ENCODE peak calls at places on chromosomes 6 and 20, in eight cellular contexts. R is keratinocyte; W is CD8-positive, alpha-beta memory T cell; U is transverse colon; L is IMR-90; D is body of pancreas; H is GM23338; T is spleen. V is an unnamed sample.

GRCh38 chr6:155200012-155200411 is 63.8 kb upstream of the CLDN20 start:
- DNase-seq in R (no peak), W (no peak), U (no peak), L (peak), D (no peak), H (no peak), T (no peak), V (no peak)

GRCh38 chr6:160439751-160440150 is 91.6 kb downstream of the SLC22A3 start:
- DNase-seq in R (no peak), W (no peak), U (no peak), L (no peak), D (no peak), H (peak), T (no peak), V (no peak)

GRCh38 chr6:130958468-130958867 is 104.6 kb downstream of the EPB41L2 start:
- DNase-seq in R (no peak), W (no peak), U (no peak), L (peak), D (no peak), H (no peak), T (no peak), V (no peak)

GRCh38 chr20:35523298-35523888 is 6.1 kb downstream of the C20orf173 start:
- DNase-seq in R (no peak), W (no peak), U (no peak), L (no peak), D (no peak), H (peak), T (no peak), V (peak)

GRCh38 chr6:24719125-24719931 is at the start of gene C6orf62:
- DNase-seq in R (no peak), W (peak), U (peak), L (peak), D (peak), H (peak), T (peak), V (peak)

GRCh38 chr6:35442693-35443092 is 9.4 kb upstream of the FANCE start:
- DNase-seq in R (no peak), W (no peak), U (no peak), L (no peak), D (no peak), H (no peak), T (no peak), V (no peak)

GRCh38 chr6:33822575-33823395 is 19.0 kb upstream of the MLN start:
- DNase-seq in R (no peak), W (no peak), U (no peak), L (no peak), D (no peak), H (peak), T (no peak), V (peak)

GRCh38 chr6:95515975-95516374 is 61.4 kb upstream of the MANEA start:
- DNase-seq in R (no peak), W (no peak), U (no peak), L (no peak), D (no peak), H (peak), T (no peak), V (no peak)

GRCh38 chr6:23302499-23302898 is 733.1 kb downstream of the HDGFL1 start:
- DNase-seq in R (no peak), W (no peak), U (no peak), L (no peak), D (no peak), H (no peak), T (no peak), V (no peak)

GRCh38 chr6:23307516-23307915 is 738.1 kb downstream of the HDGFL1 start:
- DNase-seq in R (no peak), W (no peak), U (no peak), L (no peak), D (no peak), H (no peak), T (no peak), V (no peak)

GRCh38 chr6:23305325-23305943 is 736.1 kb downstream of the HDGFL1 start:
- DNase-seq in R (no peak), W (no peak), U (no peak), L (no peak), D (no peak), H (no peak), T (no peak), V (no peak)

GRCh38 chr6:23308166-23308565 is 738.8 kb downstream of the HDGFL1 start:
- DNase-seq in R (no peak), W (no peak), U (no peak), L (no peak), D (no peak), H (no peak), T (no peak), V (no peak)

GRCh38 chr6:23306251-23306950 is 737.0 kb downstream of the HDGFL1 start:
- DNase-seq in R (no peak), W (no peak), U (no peak), L (no peak), D (no peak), H (no peak), T (no peak), V (no peak)
- H3K27ac ChIP-seq in R (no peak), W (no peak), U (no peak), L (no peak), D (no peak), H (no peak), T (no peak), V (no peak)

GRCh38 chr6:127365874-127366273 is 22.5 kb upstream of the ECHDC1 start:
- DNase-seq in R (no peak), W (no peak), U (no peak), L (no peak), D (no peak), H (no peak), T (no peak), V (no peak)

GRCh38 chr6:127367023-127367375 is 23.6 kb upstream of the ECHDC1 start:
- DNase-seq in R (no peak), W (no peak), U (no peak), L (peak), D (no peak), H (no peak), T (no peak), V (no peak)

DNA sequence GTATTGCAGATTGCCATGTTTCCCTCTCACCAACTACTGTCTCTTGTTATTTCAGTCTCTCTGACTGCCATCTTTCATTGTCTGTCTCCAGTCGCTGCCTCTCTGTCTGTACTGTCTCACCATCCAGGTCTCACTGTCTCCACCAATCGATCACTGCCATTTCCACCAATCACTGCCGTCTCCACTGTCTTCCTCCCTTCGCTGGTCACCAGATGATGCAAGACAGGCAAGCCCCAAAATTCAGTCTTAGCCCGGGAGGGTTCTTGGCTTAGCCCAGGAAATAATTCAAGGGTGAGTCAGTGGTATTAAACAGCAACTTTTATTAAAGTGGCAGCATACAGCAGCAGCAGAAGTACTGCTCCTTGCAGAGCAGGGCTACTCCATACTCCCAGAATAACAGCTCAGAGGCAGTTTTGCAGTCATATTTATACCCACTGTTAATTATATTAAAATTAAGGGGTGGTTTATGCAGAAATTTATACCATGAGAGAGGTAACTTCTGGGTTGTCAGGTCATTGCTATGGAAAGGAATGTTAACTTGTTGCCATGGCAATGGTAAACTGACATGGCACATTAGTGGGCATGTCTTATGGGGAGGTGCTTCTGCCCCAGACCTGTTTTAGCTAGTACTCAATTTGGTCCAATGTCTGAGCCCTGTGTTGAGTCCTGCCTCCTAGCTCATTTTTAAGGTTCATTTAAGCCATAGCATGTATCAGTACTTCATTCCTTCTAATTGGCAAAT is 23.0 kb upstream of the ECHDC1 start:
- DNase-seq in R (peak), W (no peak), U (no peak), L (peak), D (no peak), H (peak), T (no peak), V (no peak)
- H3K27ac ChIP-seq in R (peak), W (no peak), U (peak), L (peak), D (no peak), H (peak), T (no peak), V (no peak)

GRCh38 chr20:16729565-16730460 is at the start of gene SNRPB2:
- DNase-seq in R (peak), W (peak), U (peak), L (peak), D (peak), H (peak), T (peak), V (peak)
- H3K27ac ChIP-seq in R (peak), W (peak), U (peak), L (peak), D (peak), H (peak), T (peak), V (peak)

DNA sequence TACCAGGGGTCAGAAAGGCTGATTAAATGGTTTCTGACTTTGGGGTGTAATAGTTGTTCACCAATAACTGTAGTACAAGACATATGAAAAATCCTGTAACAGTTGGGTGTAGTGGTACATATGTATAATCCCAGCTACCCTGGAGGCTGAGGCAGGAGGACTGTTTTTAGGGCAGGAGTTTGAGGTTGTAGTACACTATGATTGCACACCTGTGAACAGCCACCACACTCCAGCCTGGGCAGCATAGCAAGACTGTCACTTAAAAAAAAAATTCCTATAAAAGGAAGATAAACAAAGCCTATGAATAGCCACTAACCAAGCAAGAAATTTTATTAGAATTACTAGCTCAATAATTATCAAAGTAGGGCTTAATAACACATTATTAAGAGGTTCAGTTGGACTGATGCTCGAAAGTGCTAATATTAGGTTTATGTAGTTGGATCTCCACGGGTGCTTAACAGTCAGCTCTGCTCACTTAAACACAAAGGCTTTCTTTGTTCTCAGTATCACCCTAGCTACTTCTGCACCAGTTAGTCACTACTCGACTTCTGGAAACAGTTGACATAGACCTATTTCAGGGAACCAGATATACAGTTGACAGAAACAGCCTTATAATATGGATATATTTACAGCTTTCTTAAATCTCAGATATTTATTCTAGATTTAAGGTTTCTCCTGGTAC is 113.0 kb downstream of the MTFR2 start:
- DNase-seq in R (no peak), W (no peak), U (no peak), L (peak), D (no peak), H (no peak), T (no peak), V (no peak)
- H3K27ac ChIP-seq in R (no peak), W (no peak), U (no peak), L (no peak), D (no peak), H (no peak), T (no peak), V (no peak)

GRCh38 chr20:50381771-50382593 is 128.2 kb upstream of the PTPN1 start:
- DNase-seq in R (no peak), W (no peak), U (peak), L (no peak), D (no peak), H (no peak), T (no peak), V (peak)
- H3K27ac ChIP-seq in R (no peak), W (peak), U (peak), L (no peak), D (no peak), H (no peak), T (peak), V (peak)

DNA sequence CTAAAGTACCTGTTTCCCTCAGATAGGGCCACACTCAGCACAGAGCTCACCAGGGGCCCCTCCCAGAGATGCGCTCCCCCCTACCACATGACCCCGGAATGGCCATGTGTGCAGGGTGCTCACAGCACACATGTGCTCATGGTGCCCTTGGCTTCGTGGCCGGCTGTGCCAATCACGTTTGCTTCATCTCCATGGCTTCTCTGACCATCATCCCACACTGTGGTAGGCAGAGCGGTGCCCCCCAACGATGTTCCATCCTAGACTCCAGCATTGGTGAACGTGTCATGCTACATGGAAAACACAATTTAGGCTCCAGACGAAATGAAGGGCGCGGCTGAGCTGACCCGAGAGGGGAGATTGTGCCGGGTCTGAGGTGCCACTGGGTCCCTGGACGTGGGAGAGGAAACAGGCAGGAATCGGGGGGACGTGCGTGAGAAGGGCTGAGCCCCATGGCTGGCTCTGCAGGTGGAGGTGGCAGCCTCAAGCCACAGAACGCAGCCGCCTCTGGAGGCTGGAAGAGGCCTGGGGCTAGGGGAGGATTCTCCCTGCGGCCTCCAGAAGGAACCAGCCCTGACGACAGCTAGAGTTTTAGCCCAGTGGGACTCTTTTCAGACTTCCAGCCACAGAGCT is 126.5 kb downstream of the DLL1 start:
- DNase-seq in R (no peak), W (no peak), U (no peak), L (no peak), D (no peak), H (no peak), T (peak), V (no peak)
- H3K27ac ChIP-seq in R (no peak), W (no peak), U (no peak), L (no peak), D (no peak), H (no peak), T (no peak), V (peak)

DNA sequence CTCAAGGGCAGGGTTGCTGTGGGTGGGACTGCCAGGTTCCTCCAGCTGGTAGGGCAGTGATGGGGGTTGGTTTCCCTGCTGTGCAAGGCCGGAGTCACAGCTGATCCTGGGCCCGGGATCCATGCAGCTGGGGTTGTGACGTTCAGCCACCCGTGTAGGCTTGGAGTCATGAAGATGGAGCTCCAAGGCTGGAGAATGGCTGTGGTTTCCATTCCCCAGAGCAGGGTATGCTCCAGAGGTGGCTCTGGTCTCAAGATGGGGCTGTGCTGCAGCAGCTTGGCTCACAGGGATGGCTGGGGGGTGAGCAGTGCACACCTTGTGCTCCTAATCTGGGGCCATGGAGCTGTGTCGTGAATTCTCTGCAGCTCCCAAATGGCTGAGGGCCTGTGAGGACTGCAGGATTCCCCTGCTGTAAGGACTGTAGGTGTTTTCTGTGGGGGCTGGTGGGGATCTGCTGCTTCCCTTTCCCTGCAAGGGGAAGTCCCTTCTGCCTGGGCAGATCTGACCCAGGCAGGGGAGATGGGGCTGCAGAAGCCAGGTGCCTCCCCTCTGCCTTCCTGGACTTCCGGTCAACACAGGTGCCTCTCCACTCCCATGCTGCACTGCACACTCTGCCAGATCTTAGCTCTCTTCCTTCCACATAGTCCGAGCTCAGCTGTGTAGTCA is 15.9 kb downstream of the KIF25 start:
- DNase-seq in R (no peak), W (no peak), U (no peak), L (no peak), D (no peak), H (no peak), T (no peak), V (no peak)
- H3K27ac ChIP-seq in R (no peak), W (no peak), U (no peak), L (no peak), D (no peak), H (no peak), T (no peak), V (no peak)